ENCODE peak calls at places on chromosomes 4 and X, in four cellular contexts. One of them, this sample, is unnamed.

GRCh38 chrX:31057691-31058090 is 14.2 kb downstream of the FTHL17 start:
- DNase-seq in H1: no peak
- DNase-seq in HepG2: no peak
- DNase-seq in K562: no peak
- DNase-seq in this sample: no peak

GRCh38 chr4:127622923-127623754 is 9.6 kb upstream of the INTU start:
- DNase-seq in H1: no peak
- DNase-seq in K562: no peak
- DNase-seq in HepG2: peak
- DNase-seq in this sample: no peak

GRCh38 chr4:143202824-143203223 is 18.1 kb downstream of the USP38 start:
- DNase-seq in H1: no peak
- DNase-seq in HepG2: no peak
- DNase-seq in K562: no peak
- DNase-seq in this sample: no peak

GRCh38 chrX:124641737-124642491 is 295.6 kb downstream of the SH2D1A start:
- DNase-seq in HepG2: no peak
- DNase-seq in H1: no peak
- DNase-seq in K562: peak
- DNase-seq in this sample: no peak

GRCh38 chr4:8051644-8052043 is 107.0 kb downstream of the ABLIM2 start:
- DNase-seq in HepG2: no peak
- DNase-seq in K562: no peak
- DNase-seq in H1: no peak
- DNase-seq in this sample: no peak

GRCh38 chr4:109472343-109472761 is 38.7 kb downstream of the SEC24B start:
- DNase-seq in H1: no peak
- DNase-seq in K562: peak
- DNase-seq in HepG2: no peak
- DNase-seq in this sample: no peak

GRCh38 chr4:106810122-106810521 is 226.0 kb downstream of the DKK2 start:
- DNase-seq in K562: no peak
- DNase-seq in H1: no peak
- DNase-seq in HepG2: no peak
- DNase-seq in this sample: no peak

GRCh38 chr4:139184129-139184528 is 7.1 kb upstream of the ELF2 start:
- DNase-seq in H1: no peak
- DNase-seq in HepG2: no peak
- DNase-seq in K562: no peak
- DNase-seq in this sample: no peak

GRCh38 chr4:183571350-183572076 is 66.7 kb downstream of the ING2 start:
- DNase-seq in HepG2: peak
- DNase-seq in H1: no peak
- DNase-seq in K562: no peak
- DNase-seq in this sample: no peak

GRCh38 chrX:69104756-69105434 is 60.4 kb downstream of the PJA1 start:
- DNase-seq in H1: no peak
- DNase-seq in HepG2: peak
- DNase-seq in K562: no peak
- DNase-seq in this sample: no peak

GRCh38 chrX:20244936-20245335 is 21.8 kb downstream of the RPS6KA3 start:
- DNase-seq in H1: no peak
- DNase-seq in HepG2: no peak
- DNase-seq in K562: no peak
- DNase-seq in this sample: no peak

GRCh38 chr4:16663722-16664121 is 234.7 kb downstream of the LDB2 start:
- DNase-seq in H1: no peak
- DNase-seq in HepG2: no peak
- DNase-seq in K562: no peak
- DNase-seq in this sample: no peak
- TF ChIP-seq SIN3A in H1: no peak
- TF ChIP-seq SIN3A in HepG2: no peak
- TF ChIP-seq SIN3A in K562: no peak
- TF ChIP-seq SIN3A in this sample: no peak

GRCh38 chr4:118972167-118972566 is 83.5 kb downstream of the SYNPO2 start:
- DNase-seq in H1: no peak
- DNase-seq in K562: no peak
- DNase-seq in HepG2: no peak
- DNase-seq in this sample: no peak

GRCh38 chr4:118967393-118967792 is 78.7 kb downstream of the SYNPO2 start:
- DNase-seq in H1: no peak
- DNase-seq in HepG2: no peak
- DNase-seq in K562: no peak
- DNase-seq in this sample: no peak

GRCh38 chr4:118969359-118969758 is 80.7 kb downstream of the SYNPO2 start:
- DNase-seq in K562: peak
- DNase-seq in HepG2: peak
- DNase-seq in H1: no peak
- DNase-seq in this sample: peak

GRCh38 chr4:118968006-118968405 is 79.4 kb downstream of the SYNPO2 start:
- DNase-seq in K562: no peak
- DNase-seq in HepG2: no peak
- DNase-seq in H1: peak
- DNase-seq in this sample: no peak

DNA sequence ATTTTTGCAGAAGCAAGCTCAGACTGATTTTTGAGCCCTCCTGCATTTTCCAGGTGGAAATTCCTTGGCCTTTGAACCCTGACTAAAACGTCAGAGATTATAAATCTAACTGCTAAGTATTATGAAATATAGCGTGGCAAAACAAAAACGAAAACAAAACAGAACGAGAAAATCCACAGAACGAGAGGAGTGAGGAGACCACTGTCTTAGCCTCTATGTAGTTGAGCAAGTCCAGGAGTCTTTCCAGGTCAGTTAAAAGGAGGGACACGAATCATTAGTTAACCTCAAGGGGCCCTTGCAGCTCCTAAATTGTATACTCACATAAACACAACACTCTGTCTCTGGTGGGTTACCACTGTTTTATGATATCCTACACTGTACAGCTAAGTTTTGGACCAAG is 80.2 kb downstream of the SYNPO2 start:
- DNase-seq in K562: no peak
- DNase-seq in H1: no peak
- DNase-seq in HepG2: no peak
- DNase-seq in this sample: no peak
- H3K9ac ChIP-seq in K562: no peak
- H3K9ac ChIP-seq in H1: no peak
- H3K9ac ChIP-seq in HepG2: no peak
- H3K9ac ChIP-seq in this sample: no peak

DNA sequence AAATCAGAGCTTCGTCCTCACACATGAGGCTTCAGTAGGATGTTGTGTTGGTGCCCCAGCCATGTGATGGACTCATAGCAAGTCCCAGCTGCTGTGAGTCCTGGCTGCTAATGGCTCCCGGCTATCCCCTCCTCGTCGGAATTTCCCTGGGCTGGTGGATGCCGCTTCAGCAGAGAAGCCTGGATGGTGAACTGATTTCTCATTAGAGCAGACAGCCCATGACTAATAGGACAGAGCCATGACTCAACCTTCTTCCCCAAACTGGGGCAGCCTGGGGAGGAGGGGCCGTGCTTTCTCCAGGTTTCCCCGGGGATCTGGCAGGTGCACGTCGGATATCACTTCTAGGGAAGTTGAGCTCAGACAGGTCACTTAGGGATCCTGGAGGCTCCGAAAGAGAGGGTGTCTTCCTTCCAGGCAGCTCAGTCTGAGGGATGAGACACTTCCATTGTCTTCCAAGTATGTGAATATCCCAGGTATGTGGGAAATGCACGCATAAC is 112.7 kb downstream of the ASMT start:
- DNase-seq in HepG2: peak
- DNase-seq in H1: peak
- DNase-seq in K562: no peak
- DNase-seq in this sample: peak
- TF ChIP-seq FOSL1 in HepG2: no peak
- TF ChIP-seq FOSL1 in H1: no peak
- TF ChIP-seq FOSL1 in K562: no peak
- TF ChIP-seq FOSL1 in this sample: peak

GRCh38 chrX:16920116-16920515 is 26.3 kb upstream of the REPS2 start:
- DNase-seq in H1: no peak
- DNase-seq in K562: no peak
- DNase-seq in HepG2: no peak
- DNase-seq in this sample: no peak

GRCh38 chrX:16914058-16914457 is 32.4 kb upstream of the REPS2 start:
- DNase-seq in HepG2: no peak
- DNase-seq in K562: no peak
- DNase-seq in H1: no peak
- DNase-seq in this sample: no peak

GRCh38 chrX:16918979-16919378 is 27.5 kb upstream of the REPS2 start:
- DNase-seq in K562: no peak
- DNase-seq in HepG2: no peak
- DNase-seq in H1: no peak
- DNase-seq in this sample: no peak

GRCh38 chrX:16917120-16917519 is 29.3 kb upstream of the REPS2 start:
- DNase-seq in HepG2: no peak
- DNase-seq in K562: no peak
- DNase-seq in H1: no peak
- DNase-seq in this sample: no peak
- TF ChIP-seq SIN3A in HepG2: no peak
- TF ChIP-seq SIN3A in K562: no peak
- TF ChIP-seq SIN3A in H1: no peak
- TF ChIP-seq SIN3A in this sample: no peak

GRCh38 chr4:54449999-54450398 is 207.8 kb upstream of the KIT start:
- DNase-seq in HepG2: no peak
- DNase-seq in H1: no peak
- DNase-seq in K562: no peak
- DNase-seq in this sample: no peak
- H3K9ac ChIP-seq in HepG2: no peak
- H3K9ac ChIP-seq in H1: no peak
- H3K9ac ChIP-seq in K562: no peak
- H3K9ac ChIP-seq in this sample: no peak